ENCODE peak calls at places on chromosomes 6 and 20, in six cellular contexts. U, E, K, C, X and Z are unnamed samples.

GRCh38 chr20:58585753-58586540 is 65.1 kb upstream of the STX16 start:
- DNase-seq in U (no peak), E (no peak), K (no peak), C (no peak), X (no peak), Z (no peak)

GRCh38 chr20:61682114-61682997 is 383.3 kb downstream of the TAF4 start:
- DNase-seq in U (peak), E (no peak), K (peak), C (peak), X (no peak), Z (no peak)

GRCh38 chr6:6320901-6321300 is 439 bp upstream of the F13A1 start:
- DNase-seq in U (peak), E (no peak), K (peak), C (no peak), X (no peak), Z (no peak)

GRCh38 chr20:23019403-23019802 is 15.7 kb upstream of the SSTR4 start:
- DNase-seq in U (no peak), E (no peak), K (no peak), C (no peak), X (no peak), Z (no peak)

GRCh38 chr20:2217857-2218529 is 77.8 kb upstream of the TGM3 start:
- DNase-seq in U (no peak), E (peak), K (no peak), C (no peak), X (no peak), Z (no peak)

GRCh38 chr20:49510562-49511117 is 28.2 kb upstream of the KCNB1 start:
- DNase-seq in U (no peak), E (no peak), K (peak), C (peak), X (no peak), Z (peak)

GRCh38 chr6:7541175-7542064 is at the start of gene DSP:
- DNase-seq in U (peak), E (peak), K (peak), C (no peak), X (peak), Z (no peak)

GRCh38 chr6:13286185-13286584 is 42.2 kb downstream of the TBC1D7 start:
- DNase-seq in U (no peak), E (no peak), K (no peak), C (no peak), X (no peak), Z (no peak)

GRCh38 chr6:95593025-95593424 is 15.7 kb downstream of the MANEA start:
- DNase-seq in U (peak), E (no peak), K (no peak), C (no peak), X (no peak), Z (peak)